ENCODE peak calls at places on chromosomes 16 and 17, in ten cellular contexts. One of them, this sample, is unnamed.

GRCh38 chr16:58820359-58820758 is 86.2 kb upstream of the GOT2 start:
- DNase-seq in C1 segment of cervical spinal cord: no peak
- DNase-seq in H54: no peak
- DNase-seq in SK-N-SH: no peak
- DNase-seq in lower leg skin: no peak
- DNase-seq in MM.1S: no peak
- DNase-seq in M059J: no peak
- DNase-seq in NCI-H1092 treated with DMSO at 0.1 percent for 48 hours: no peak
- DNase-seq in HFF-Myc: no peak
- DNase-seq in G401: no peak
- DNase-seq in this sample: no peak

GRCh38 chr17:79446347-79446746 is 164.5 kb downstream of the RBFOX3 start:
- DNase-seq in C1 segment of cervical spinal cord: no peak
- DNase-seq in H54: no peak
- DNase-seq in SK-N-SH: no peak
- DNase-seq in lower leg skin: no peak
- DNase-seq in MM.1S: no peak
- DNase-seq in M059J: no peak
- DNase-seq in NCI-H1092 treated with DMSO at 0.1 percent for 48 hours: no peak
- DNase-seq in HFF-Myc: no peak
- DNase-seq in G401: no peak
- DNase-seq in this sample: no peak

GRCh38 chr16:7268182-7268581 is 64.5 kb upstream of the RBFOX1 start:
- DNase-seq in C1 segment of cervical spinal cord: no peak
- DNase-seq in H54: peak; percentile 12
- DNase-seq in SK-N-SH: peak; percentile 46
- DNase-seq in lower leg skin: no peak
- DNase-seq in MM.1S: no peak
- DNase-seq in M059J: peak; percentile 26
- DNase-seq in NCI-H1092 treated with DMSO at 0.1 percent for 48 hours: peak; percentile 43
- DNase-seq in HFF-Myc: no peak
- DNase-seq in G401: peak; percentile 74
- DNase-seq in this sample: no peak

GRCh38 chr16:21590791-21591190 is 8.6 kb upstream of the METTL9 start:
- DNase-seq in C1 segment of cervical spinal cord: no peak
- DNase-seq in H54: no peak
- DNase-seq in SK-N-SH: no peak
- DNase-seq in lower leg skin: no peak
- DNase-seq in MM.1S: no peak
- DNase-seq in M059J: no peak
- DNase-seq in NCI-H1092 treated with DMSO at 0.1 percent for 48 hours: no peak
- DNase-seq in HFF-Myc: no peak
- DNase-seq in G401: no peak
- DNase-seq in this sample: no peak

GRCh38 chr17:65690626-65691310 is 129.3 kb upstream of the AXIN2 start:
- DNase-seq in C1 segment of cervical spinal cord: no peak
- DNase-seq in H54: no peak
- DNase-seq in SK-N-SH: no peak
- DNase-seq in lower leg skin: no peak
- DNase-seq in MM.1S: peak; percentile 69
- DNase-seq in M059J: no peak
- DNase-seq in NCI-H1092 treated with DMSO at 0.1 percent for 48 hours: peak; percentile 27
- DNase-seq in HFF-Myc: no peak
- DNase-seq in G401: no peak
- DNase-seq in this sample: no peak

GRCh38 chr16:67708368-67708771 is 10.7 kb downstream of the GFOD2 start:
- DNase-seq in C1 segment of cervical spinal cord: no peak
- DNase-seq in H54: no peak
- DNase-seq in SK-N-SH: no peak
- DNase-seq in lower leg skin: no peak
- DNase-seq in MM.1S: no peak
- DNase-seq in M059J: peak; percentile 27
- DNase-seq in NCI-H1092 treated with DMSO at 0.1 percent for 48 hours: no peak
- DNase-seq in HFF-Myc: no peak
- DNase-seq in G401: no peak
- DNase-seq in this sample: no peak

GRCh38 chr17:34378664-34379101 is 15.7 kb upstream of the CCL1 start:
- DNase-seq in C1 segment of cervical spinal cord: no peak
- DNase-seq in H54: no peak
- DNase-seq in SK-N-SH: no peak
- DNase-seq in lower leg skin: no peak
- DNase-seq in MM.1S: peak; percentile 90
- DNase-seq in M059J: no peak
- DNase-seq in NCI-H1092 treated with DMSO at 0.1 percent for 48 hours: no peak
- DNase-seq in HFF-Myc: no peak
- DNase-seq in G401: no peak
- DNase-seq in this sample: no peak

GRCh38 chr16:56897026-56897799 is 32.2 kb downstream of the SLC12A3 start:
- DNase-seq in C1 segment of cervical spinal cord: no peak
- DNase-seq in H54: no peak
- DNase-seq in SK-N-SH: no peak
- DNase-seq in lower leg skin: no peak
- DNase-seq in MM.1S: no peak
- DNase-seq in M059J: no peak
- DNase-seq in NCI-H1092 treated with DMSO at 0.1 percent for 48 hours: no peak
- DNase-seq in HFF-Myc: no peak
- DNase-seq in G401: no peak
- DNase-seq in this sample: no peak

GRCh38 chr17:10349403-10349802 is 23.4 kb downstream of the MYH13 start:
- DNase-seq in C1 segment of cervical spinal cord: no peak
- DNase-seq in H54: no peak
- DNase-seq in SK-N-SH: peak; percentile 11
- DNase-seq in lower leg skin: no peak
- DNase-seq in MM.1S: no peak
- DNase-seq in M059J: no peak
- DNase-seq in NCI-H1092 treated with DMSO at 0.1 percent for 48 hours: no peak
- DNase-seq in HFF-Myc: no peak
- DNase-seq in G401: no peak
- DNase-seq in this sample: no peak

GRCh38 chr17:19725486-19725885 is 9.1 kb upstream of the SLC47A2 start:
- DNase-seq in C1 segment of cervical spinal cord: no peak
- DNase-seq in H54: no peak
- DNase-seq in SK-N-SH: no peak
- DNase-seq in lower leg skin: no peak
- DNase-seq in MM.1S: no peak
- DNase-seq in M059J: no peak
- DNase-seq in NCI-H1092 treated with DMSO at 0.1 percent for 48 hours: no peak
- DNase-seq in HFF-Myc: no peak
- DNase-seq in G401: no peak
- DNase-seq in this sample: no peak

GRCh38 chr16:48535831-48536599 is 74.0 kb downstream of the N4BP1 start:
- DNase-seq in C1 segment of cervical spinal cord: no peak
- DNase-seq in H54: no peak
- DNase-seq in SK-N-SH: no peak
- DNase-seq in lower leg skin: no peak
- DNase-seq in MM.1S: peak; percentile 80
- DNase-seq in M059J: peak; percentile 19
- DNase-seq in NCI-H1092 treated with DMSO at 0.1 percent for 48 hours: no peak
- DNase-seq in HFF-Myc: no peak
- DNase-seq in G401: no peak
- DNase-seq in this sample: no peak

GRCh38 chr17:76491271-76492184 is 9.7 kb downstream of the RHBDF2 start:
- DNase-seq in C1 segment of cervical spinal cord: no peak
- DNase-seq in H54: no peak
- DNase-seq in SK-N-SH: no peak
- DNase-seq in lower leg skin: no peak
- DNase-seq in MM.1S: no peak
- DNase-seq in M059J: no peak
- DNase-seq in NCI-H1092 treated with DMSO at 0.1 percent for 48 hours: no peak
- DNase-seq in HFF-Myc: no peak
- DNase-seq in G401: no peak
- DNase-seq in this sample: no peak

GRCh38 chr16:70156207-70156978 is 17.2 kb upstream of the CLEC18C start:
- DNase-seq in C1 segment of cervical spinal cord: no peak
- DNase-seq in H54: no peak
- DNase-seq in SK-N-SH: peak; percentile 5
- DNase-seq in lower leg skin: no peak
- DNase-seq in MM.1S: no peak
- DNase-seq in M059J: no peak
- DNase-seq in NCI-H1092 treated with DMSO at 0.1 percent for 48 hours: no peak
- DNase-seq in HFF-Myc: no peak
- DNase-seq in G401: no peak
- DNase-seq in this sample: no peak